ENCODE peak calls at places on chromosomes 16 and 17, in seven cellular contexts. B is Calu3, E is progenitor cell of endocrine pancreas, F is lower leg skin, A is mucosa of descending colon, J is neural crest cell, R is nephron progenitor cell. H is an unnamed sample.

GRCh38 chr17:3935825-3936355 is 19.6 kb upstream of the P2RX1 start:
- DNase-seq in B (no peak), E (no peak), F (no peak), A (no peak), J (no peak), R (no peak), H (no peak)

GRCh38 chr17:4234406-4234805 is 29.4 kb downstream of the ANKFY1 start:
- DNase-seq in B (no peak), E (no peak), F (no peak), A (no peak), J (no peak), R (no peak), H (no peak)

GRCh38 chr16:2096853-2097620 is 38.7 kb downstream of the PKD1 start:
- DNase-seq in B (no peak), E (no peak), F (no peak), A (no peak), J (no peak), R (no peak), H (no peak)

GRCh38 chr16:1057252-1057932 is 15.2 kb upstream of the SSTR5 start:
- DNase-seq in B (peak; percentile 88), E (peak; percentile 72), F (no peak), A (peak; percentile 73), J (peak; percentile 85), R (peak; percentile 72), H (peak; percentile 83)

GRCh38 chr16:2715519-2715918 is 4.5 kb downstream of the PRSS27 start:
- DNase-seq in B (peak; percentile 41), E (peak; percentile 68), F (no peak), A (peak; percentile 80), J (peak; percentile 54), R (peak; percentile 93), H (peak; percentile 86)

GRCh38 chr17:2986925-2987324 is 76.5 kb downstream of the OR1D5 start:
- DNase-seq in B (no peak), E (no peak), F (peak; percentile 49), A (no peak), J (no peak), R (no peak), H (no peak)

GRCh38 chr16:83390759-83391158 is 417.0 kb upstream of the HSBP1 start:
- DNase-seq in B (no peak), E (no peak), F (no peak), A (no peak), J (no peak), R (no peak), H (no peak)

GRCh38 chr16:81035975-81036750 is 521 bp downstream of the ATMIN start:
- DNase-seq in B (peak; percentile 38), E (peak; percentile 35), F (no peak), A (peak; percentile 66), J (peak; percentile 14), R (peak; percentile 54), H (peak; percentile 69)

GRCh38 chr17:2137342-2138098 is 82.6 kb downstream of the HIC1 start:
- DNase-seq in B (no peak), E (no peak), F (peak; percentile 56), A (no peak), J (peak; percentile 20), R (no peak), H (peak; percentile 75)

GRCh38 chr16:9713907-9714306 is 468.3 kb downstream of the GRIN2A start:
- DNase-seq in B (no peak), E (no peak), F (no peak), A (no peak), J (no peak), R (no peak), H (no peak)

GRCh38 chr17:46151762-46152161 is 41.5 kb downstream of the KANSL1 start:
- DNase-seq in B (no peak), E (no peak), F (no peak), A (no peak), J (no peak), R (no peak), H (no peak)

GRCh38 chr16:89150981-89151380 is 20.6 kb upstream of the CDH15 start:
- DNase-seq in B (no peak), E (no peak), F (no peak), A (peak; percentile 1), J (no peak), R (no peak), H (no peak)

GRCh38 chr17:74089869-74090464 is 113.5 kb upstream of the RPL38 start:
- DNase-seq in B (peak; percentile 87), E (peak; percentile 41), F (no peak), A (peak; percentile 70), J (peak; percentile 73), R (peak; percentile 73), H (peak; percentile 73)

GRCh38 chr17:41516828-41517283 is 1.8 kb downstream of the KRT15 start:
- DNase-seq in B (no peak), E (no peak), F (no peak), A (no peak), J (no peak), R (no peak), H (no peak)

DNA sequence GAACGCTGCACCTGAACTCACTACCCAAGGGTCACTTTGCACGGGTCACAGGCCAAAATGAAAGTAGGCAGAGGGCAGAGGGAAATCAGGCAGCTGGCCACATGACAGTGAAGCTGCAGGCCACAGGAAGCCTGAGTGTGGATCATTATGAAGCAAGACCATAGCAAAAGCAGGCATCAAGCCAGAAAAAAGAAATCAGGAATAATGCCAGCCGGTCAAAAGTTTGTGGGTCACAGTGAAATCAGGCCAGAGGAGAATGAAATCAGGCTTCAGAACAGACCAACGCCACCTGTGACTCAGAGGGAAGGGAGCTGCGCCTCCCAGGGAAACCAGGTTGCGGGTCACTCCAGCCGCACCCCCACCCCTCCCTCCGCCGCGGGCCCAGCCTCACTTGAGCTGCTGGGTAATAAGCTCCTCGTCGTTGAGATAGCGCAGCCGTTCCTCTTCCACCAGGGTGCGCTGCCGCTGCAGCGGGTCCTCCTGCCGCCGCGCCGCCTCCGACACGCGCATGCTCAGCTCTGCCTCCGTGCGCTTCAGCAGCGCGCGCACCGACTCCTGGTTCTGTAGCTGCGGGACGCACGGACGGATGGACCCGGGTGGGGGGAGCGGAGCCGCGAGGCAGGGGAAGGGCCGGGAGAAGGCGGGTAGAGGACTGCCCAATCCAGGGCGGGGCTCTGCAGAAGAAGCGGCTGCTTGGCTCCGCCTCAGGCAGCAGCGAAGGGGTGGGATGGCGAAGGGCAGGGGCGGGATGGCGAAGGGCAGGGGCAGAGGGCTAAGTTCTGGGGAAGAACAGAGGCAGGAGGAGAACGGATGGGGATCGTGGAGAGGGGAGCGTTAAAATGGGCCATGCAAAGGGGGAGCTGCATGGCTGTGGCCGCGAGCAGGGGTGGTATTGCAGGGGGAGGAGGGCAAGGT is 47.7 kb downstream of the SRCIN1 start:
- DNase-seq in B (peak; percentile 100), E (peak; percentile 84), F (peak; percentile 98), A (peak; percentile 94), J (peak; percentile 93), R (peak; percentile 94), H (peak; percentile 95)
- TF ChIP-seq CTCF in B (peak; percentile 100), E (peak; percentile 93), F (peak; percentile 86), A (peak; percentile 90), J (peak; percentile 92), R (peak; percentile 84), H (peak; percentile 97)

GRCh38 chr16:4928227-4928626 is 8.7 kb downstream of the PPL start:
- DNase-seq in B (no peak), E (no peak), F (no peak), A (no peak), J (no peak), R (no peak), H (no peak)

GRCh38 chr16:4924593-4925378 is 12.2 kb downstream of the PPL start:
- DNase-seq in B (peak; percentile 95), E (no peak), F (no peak), A (no peak), J (no peak), R (no peak), H (no peak)

GRCh38 chr16:4925791-4926190 is 11.2 kb downstream of the PPL start:
- DNase-seq in B (no peak), E (no peak), F (no peak), A (no peak), J (no peak), R (no peak), H (no peak)

GRCh38 chr16:4927661-4928060 is 9.3 kb downstream of the PPL start:
- DNase-seq in B (no peak), E (no peak), F (no peak), A (no peak), J (no peak), R (no peak), H (no peak)

DNA sequence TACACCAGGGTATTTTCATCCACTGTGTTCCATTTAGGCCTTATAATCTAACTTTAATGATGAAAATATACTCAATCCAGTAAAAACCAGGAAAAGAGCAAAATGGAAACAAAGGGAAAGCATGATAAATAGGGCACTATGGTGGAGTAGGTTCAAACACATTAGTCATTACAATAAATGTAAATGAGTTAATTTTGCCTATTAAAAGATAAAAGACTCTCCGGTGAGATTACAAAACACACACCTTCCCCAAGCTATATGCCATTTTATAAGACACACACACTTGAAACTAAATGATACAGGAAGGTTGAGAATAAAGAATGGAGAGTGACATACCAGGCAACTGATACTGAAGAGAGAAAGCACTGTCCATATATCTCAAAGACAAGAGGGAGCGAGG is 10.0 kb downstream of the PPL start:
- DNase-seq in B (no peak), E (no peak), F (no peak), A (no peak), J (no peak), R (no peak), H (no peak)
- TF ChIP-seq CTCF in B (no peak), E (no peak), F (no peak), A (no peak), J (no peak), R (no peak), H (no peak)

DNA sequence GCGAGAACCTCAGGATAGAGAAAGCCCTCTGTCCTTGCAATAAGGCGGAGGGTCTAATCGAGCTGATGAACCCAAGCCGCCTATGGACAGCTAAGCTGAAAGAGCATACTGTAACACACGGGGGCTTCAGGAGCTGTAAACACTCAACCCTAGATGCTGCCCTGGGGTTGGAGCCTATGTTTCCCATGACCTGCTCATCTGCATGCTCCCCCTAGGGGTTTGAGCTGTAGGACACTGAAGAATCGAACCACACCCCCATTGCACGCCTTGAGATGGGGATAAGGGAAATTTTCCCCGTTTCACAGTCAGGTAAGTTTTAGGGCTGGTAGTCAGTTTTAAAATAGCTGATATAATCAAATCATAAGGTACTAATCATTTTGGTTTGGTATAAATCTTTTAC is 675.6 kb upstream of the CDH8 start:
- DNase-seq in B (no peak), E (no peak), F (no peak), A (no peak), J (no peak), R (no peak), H (no peak)
- TF ChIP-seq CTCF in B (no peak), E (no peak), F (no peak), A (no peak), J (no peak), R (no peak), H (no peak)

GRCh38 chr17:66630379-66630778 is 204.5 kb upstream of the CACNG5 start:
- DNase-seq in B (no peak), E (no peak), F (no peak), A (no peak), J (no peak), R (no peak), H (no peak)

GRCh38 chr17:66629762-66630161 is 205.2 kb upstream of the CACNG5 start:
- DNase-seq in B (no peak), E (no peak), F (no peak), A (no peak), J (no peak), R (no peak), H (no peak)

GRCh38 chr17:66627985-66628384 is 206.9 kb upstream of the CACNG5 start:
- DNase-seq in B (no peak), E (no peak), F (no peak), A (no peak), J (no peak), R (no peak), H (no peak)

GRCh38 chr17:66620528-66620927 is 214.4 kb upstream of the CACNG5 start:
- DNase-seq in B (no peak), E (no peak), F (no peak), A (no peak), J (no peak), R (no peak), H (no peak)

GRCh38 chr17:66625321-66625767 is 209.6 kb upstream of the CACNG5 start:
- DNase-seq in B (no peak), E (no peak), F (no peak), A (no peak), J (no peak), R (no peak), H (no peak)
- TF ChIP-seq CTCF in B (peak; percentile 31), E (peak; percentile 61), F (no peak), A (no peak), J (peak; percentile 72), R (peak; percentile 46), H (no peak)

H was measured in GM20000.